ENCODE peak calls at places on chromosome 20, in ten cellular contexts. A is colonic mucosa; J is transverse colon; I is CD8-positive, alpha-beta T cell; K is heart left ventricle; M is lower lobe of right lung; T is A549; L is aorta; H is tibial artery; P is left ventricle myocardium inferior. R is an unnamed sample. For H3K9me3, the result is how much of the 10 kb centered on the place peaks cover.

GRCh38 chr20:49385471-49385870 is 97.0 kb downstream of the KCNB1 start:
- DNase-seq in L (no peak), H (no peak), J (no peak), I (no peak), P (no peak), T (peak), K (no peak), A (no peak), M (no peak), R (no peak)

GRCh38 chr20:53901064-53901463 is 169.3 kb downstream of the BCAS1 start:
- DNase-seq in H (no peak), I (no peak), T (peak), P (no peak), A (peak), J (peak), K (no peak), L (no peak), M (no peak), R (no peak)

GRCh38 chr20:47713941-47714450 is 71.3 kb downstream of the SULF2 start:
- DNase-seq in J (no peak), P (peak), K (no peak), A (no peak), I (no peak), L (no peak), T (no peak), M (no peak), H (peak), R (peak)

GRCh38 chr20:21820045-21820444 is 114.6 kb downstream of the PAX1 start:
- DNase-seq in M (no peak), P (no peak), H (no peak), L (no peak), K (no peak), J (no peak), T (no peak), I (no peak), A (no peak), R (no peak)

GRCh38 chr20:35305682-35306556 is 13.7 kb upstream of the FAM83C start:
- DNase-seq in L (peak), K (peak), I (no peak), M (no peak), P (no peak), J (peak), H (peak), T (peak), A (no peak), R (no peak)

GRCh38 chr20:1810572-1810925 is 84.7 kb upstream of the SIRPA start:
- DNase-seq in J (no peak), I (no peak), H (no peak), P (no peak), L (no peak), T (no peak), K (no peak), A (no peak), M (no peak), R (no peak)

GRCh38 chr20:45323731-45324130 is 15.6 kb upstream of the MATN4 start:
- DNase-seq in T (no peak), H (no peak), L (no peak), J (no peak), K (no peak), A (no peak), P (no peak), M (no peak), I (no peak), R (no peak)

GRCh38 chr20:54234991-54235390 is 27.1 kb downstream of the PFDN4 start:
- DNase-seq in P (no peak), I (no peak), K (no peak), L (no peak), A (no peak), M (no peak), H (no peak), J (no peak), T (no peak), R (no peak)

GRCh38 chr20:10965936-10966470 is 292.2 kb upstream of the JAG1 start:
- DNase-seq in H (no peak), K (peak), M (no peak), T (no peak), A (no peak), J (peak), I (no peak), P (no peak), L (no peak), R (no peak)

GRCh38 chr20:36175475-36175995 is 21.0 kb downstream of the EPB41L1 start:
- DNase-seq in J (no peak), M (no peak), K (no peak), H (no peak), T (no peak), P (no peak), L (no peak), A (no peak), I (no peak), R (no peak)

GRCh38 chr20:58016779-58017178 is 211.7 kb downstream of the ANKRD60 start:
- DNase-seq in L (no peak), T (no peak), J (no peak), K (no peak), I (no peak), M (no peak), P (no peak), A (no peak), H (no peak), R (no peak)

GRCh38 chr20:51457281-51457932 is 85.1 kb downstream of the NFATC2 start:
- DNase-seq in M (no peak), P (peak), J (no peak), H (peak), A (peak), T (peak), L (peak), I (peak), K (peak), R (no peak)

GRCh38 chr20:53827292-53827995 is 233.8 kb upstream of the ZNF217 start:
- DNase-seq in A (no peak), M (no peak), P (no peak), H (no peak), K (no peak), T (no peak), J (no peak), L (no peak), I (no peak), R (no peak)

GRCh38 chr20:42703744-42704143 is 486.0 kb downstream of the PTPRT start:
- DNase-seq in K (no peak), M (no peak), I (no peak), A (no peak), P (no peak), J (no peak), H (no peak), T (no peak), L (no peak), R (no peak)

GRCh38 chr20:4545526-4545925 is 176.2 kb upstream of the PRND start:
- DNase-seq in K (no peak), J (no peak), H (no peak), P (no peak), A (no peak), M (no peak), L (no peak), T (no peak), I (no peak), R (no peak)

GRCh38 chr20:10739575-10739974 is 65.8 kb upstream of the JAG1 start:
- DNase-seq in L (no peak), T (no peak), M (no peak), K (no peak), P (no peak), A (peak), H (no peak), J (peak), I (no peak), R (no peak)

GRCh38 chr20:44950368-44950767 is 9.8 kb downstream of the TOMM34 start:
- DNase-seq in H (no peak), K (no peak), M (no peak), P (no peak), L (no peak), T (no peak), J (no peak), I (no peak), A (no peak), R (no peak)

GRCh38 chr20:64062276-64062595 is 762 bp upstream of the TCEA2 start:
- DNase-seq in A (no peak), T (no peak), P (no peak), L (no peak), M (no peak), I (no peak), J (no peak), H (no peak), K (no peak), R (no peak)

GRCh38 chr20:46666818-46667515 is 15.7 kb upstream of the SLC13A3 start:
- DNase-seq in M (no peak), T (no peak), H (no peak), I (no peak), L (no peak), J (no peak), K (no peak), P (no peak), A (no peak), R (no peak)

GRCh38 chr20:955111-955510 is 39.0 kb upstream of the ANGPT4 start:
- DNase-seq in T (no peak), I (no peak), H (no peak), M (no peak), L (no peak), A (no peak), K (no peak), J (no peak), P (no peak), R (no peak)

GRCh38 chr20:45361794-45362193 is 1.2 kb upstream of the SYS1 start:
- DNase-seq in J (no peak), P (no peak), K (no peak), L (no peak), M (no peak), H (no peak), T (no peak), I (no peak), A (no peak), R (no peak)

GRCh38 chr20:51062065-51062464 is 39.2 kb upstream of the KCNG1 start:
- DNase-seq in A (no peak), P (no peak), M (no peak), I (no peak), L (no peak), H (no peak), T (no peak), K (no peak), J (no peak), R (no peak)

GRCh38 chr20:57805784-57806183 is 96.0 kb upstream of the PMEPA1 start:
- DNase-seq in J (no peak), K (no peak), H (no peak), P (no peak), A (no peak), M (no peak), T (no peak), L (no peak), I (no peak), R (no peak)

GRCh38 chr20:36988494-36988966 is 37.0 kb upstream of the SAMHD1 start:
- DNase-seq in A (no peak), I (peak), L (no peak), M (no peak), H (no peak), P (no peak), T (no peak), J (no peak), K (no peak), R (no peak)

GRCh38 chr20:13101701-13102100 is 92.9 kb downstream of the SPTLC3 start:
- DNase-seq in K (no peak), P (no peak), M (no peak), J (no peak), L (no peak), A (no peak), H (no peak), I (no peak), T (no peak), R (no peak)

GRCh38 chr20:39911497-39911896 is 777.5 kb downstream of the MAFB start:
- DNase-seq in T (no peak), I (no peak), M (no peak), A (no peak), L (no peak), H (no peak), J (no peak), K (no peak), P (no peak), R (no peak)

GRCh38 chr20:10492065-10492464 is 57.0 kb downstream of the SLX4IP start:
- DNase-seq in P (no peak), K (no peak), J (no peak), M (no peak), H (no peak), A (no peak), L (no peak), I (no peak), T (no peak), R (no peak)

GRCh38 chr20:61694666-61695065 is 371.0 kb downstream of the TAF4 start:
- DNase-seq in L (no peak), P (peak), J (no peak), T (no peak), M (peak), K (no peak), A (no peak), I (no peak), H (no peak), R (peak)

GRCh38 chr20:59131541-59132285 is 31.9 kb upstream of the ZNF831 start:
- DNase-seq in K (no peak), P (no peak), J (no peak), L (no peak), T (no peak), H (no peak), I (no peak), M (no peak), A (no peak), R (no peak)
- H3K27ac ChIP-seq in K (no peak), P (no peak), J (no peak), L (no peak), T (no peak), H (no peak), I (no peak), M (no peak), A (no peak), R (no peak)

DNA sequence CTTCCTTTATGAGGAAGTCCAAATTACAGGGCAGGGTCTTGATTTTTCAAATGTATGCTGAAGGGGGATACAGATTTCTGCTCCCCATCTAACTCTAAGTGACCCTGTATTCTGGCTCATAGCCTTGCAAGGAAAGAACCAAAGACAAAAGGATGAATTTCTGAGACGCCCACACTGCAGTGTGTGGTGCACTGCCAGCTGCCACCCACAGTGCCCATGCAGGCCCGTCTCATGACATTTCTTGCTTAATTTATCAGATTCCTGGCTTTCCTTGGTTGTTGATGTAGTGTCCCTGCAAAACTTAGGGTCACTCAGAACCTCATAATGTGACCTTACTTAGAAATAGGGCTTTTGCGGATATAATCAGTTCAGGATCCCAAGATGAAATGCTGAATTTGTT is 68.0 kb downstream of the CBLN4 start:
- DNase-seq in A (no peak), M (no peak), K (no peak), I (no peak), H (no peak), L (no peak), T (no peak), J (no peak), P (no peak), R (no peak)
- H3K9me3 ChIP-seq in A (under half), M (under half), K (under half), I (under half), H (under half), L (under half), T (under half), J (under half), P (under half), R (under half)

GRCh38 chr20:23086931-23087411 is 847 bp upstream of the CD93 start:
- DNase-seq in A (no peak), T (no peak), J (peak), K (peak), L (peak), H (peak), M (peak), P (peak), I (no peak), R (peak)
- H3K27ac ChIP-seq in A (peak), T (no peak), J (peak), K (peak), L (peak), H (peak), M (peak), P (peak), I (no peak), R (peak)

GRCh38 chr20:59652381-59652780 is 48.0 kb downstream of the PHACTR3 start:
- DNase-seq in A (no peak), J (no peak), H (no peak), L (no peak), M (no peak), T (no peak), K (no peak), I (no peak), P (no peak), R (no peak)
- H3K9me3 ChIP-seq in A (under half), J (under half), H (under half), L (under half), M (under half), T (under half), K (under half), I (under half), P (under half), R (under half)

GRCh38 chr20:19483309-19483708 is 270.9 kb downstream of the SLC24A3 start:
- DNase-seq in A (no peak), T (no peak), J (no peak), M (no peak), H (no peak), L (no peak), P (no peak), K (no peak), I (no peak), R (no peak)
- H3K27ac ChIP-seq in A (no peak), T (no peak), J (no peak), M (no peak), H (no peak), L (no peak), P (no peak), K (no peak), I (no peak), R (no peak)

GRCh38 chr20:55744896-55745295 is 260.4 kb downstream of the CBLN4 start:
- DNase-seq in K (no peak), I (no peak), M (no peak), L (no peak), A (no peak), P (no peak), J (no peak), H (no peak), T (no peak), R (no peak)
- H3K9me3 ChIP-seq in K (under half), I (under half), M (under half), L (under half), A (under half), P (under half), J (under half), H (under half), T (under half), R (under half)

R was measured in right lobe of liver.